ENCODE peak calls at places on chromosomes 12 and 14, in nine cellular contexts. T, N, H, F, I, Q, L, Z and M are unnamed samples. For H3K4me1, the result is how much of the 10 kb centered on the place peaks cover.

GRCh38 chr12:25557830-25558436 is 4.8 kb upstream of the LMNTD1 start:
- DNase-seq in N (peak), L (no peak), H (peak), Z (peak), F (no peak), I (peak), Q (peak), T (peak), M (no peak)

GRCh38 chr14:94888108-94888507 is 118.2 kb upstream of the GSC start:
- DNase-seq in N (peak), Q (no peak), I (no peak), Z (no peak), H (peak), T (no peak), F (no peak), L (no peak), M (no peak)

GRCh38 chr12:43501705-43502104 is 50.3 kb downstream of the ADAMTS20 start:
- DNase-seq in Q (peak), I (peak), H (no peak), Z (no peak), N (no peak), T (peak), F (no peak), L (no peak), M (no peak)

GRCh38 chr14:100533647-100534485 is 53.4 kb downstream of the BEGAIN start:
- DNase-seq in T (peak), I (no peak), H (no peak), F (peak), Z (no peak), L (peak), N (peak), Q (no peak), M (peak)

GRCh38 chr14:103474893-103475292 is 47.7 kb downstream of the CKB start:
- DNase-seq in H (no peak), Z (no peak), T (no peak), L (no peak), Q (no peak), N (no peak), F (no peak), I (no peak), M (no peak)

GRCh38 chr12:49622501-49623141 is 740 bp upstream of the PRPF40B start:
- DNase-seq in Q (no peak), L (no peak), I (peak), N (peak), T (no peak), H (peak), F (no peak), Z (no peak), M (no peak)

GRCh38 chr14:74762917-74763802 is at the start of gene YLPM1:
- DNase-seq in Z (peak), L (peak), Q (peak), F (peak), N (peak), T (peak), H (peak), I (peak), M (peak)

GRCh38 chr14:22200977-22201605 is 387.9 kb downstream of the DAD1 start:
- DNase-seq in N (no peak), Q (peak), L (no peak), Z (peak), T (peak), H (peak), I (peak), F (no peak), M (no peak)

GRCh38 chr12:3127832-3128231 is 50.7 kb downstream of the TSPAN9 start:
- DNase-seq in I (no peak), N (no peak), L (no peak), Z (no peak), Q (no peak), T (peak), H (no peak), F (no peak), M (no peak)

GRCh38 chr12:31387466-31387865 is 61.5 kb upstream of the SINHCAF start:
- DNase-seq in Q (no peak), N (no peak), F (no peak), L (no peak), Z (no peak), T (no peak), H (no peak), I (no peak), M (no peak)

GRCh38 chr14:55339770-55340169 is 68.5 kb downstream of the FBXO34 start:
- DNase-seq in T (peak), I (no peak), F (no peak), N (no peak), Z (no peak), H (no peak), L (no peak), Q (no peak), M (no peak)

GRCh38 chr12:120264511-120265202 is 873 bp downstream of the PXN start:
- DNase-seq in N (no peak), Z (no peak), Q (no peak), L (no peak), F (no peak), H (no peak), I (no peak), T (no peak), M (no peak)

GRCh38 chr14:99317231-99318090 is 45.5 kb upstream of the BCL11B start:
- DNase-seq in H (no peak), Q (no peak), F (no peak), Z (no peak), N (peak), L (no peak), T (no peak), I (no peak), M (no peak)

GRCh38 chr14:52020866-52021717 is 31.7 kb downstream of the RTRAF start:
- DNase-seq in L (no peak), I (no peak), N (peak), T (peak), F (no peak), H (peak), Q (no peak), Z (peak), M (no peak)
- H3K4me3 ChIP-seq in L (no peak), I (no peak), N (no peak), T (no peak), F (no peak), H (no peak), Q (no peak), Z (no peak), M (no peak)

DNA sequence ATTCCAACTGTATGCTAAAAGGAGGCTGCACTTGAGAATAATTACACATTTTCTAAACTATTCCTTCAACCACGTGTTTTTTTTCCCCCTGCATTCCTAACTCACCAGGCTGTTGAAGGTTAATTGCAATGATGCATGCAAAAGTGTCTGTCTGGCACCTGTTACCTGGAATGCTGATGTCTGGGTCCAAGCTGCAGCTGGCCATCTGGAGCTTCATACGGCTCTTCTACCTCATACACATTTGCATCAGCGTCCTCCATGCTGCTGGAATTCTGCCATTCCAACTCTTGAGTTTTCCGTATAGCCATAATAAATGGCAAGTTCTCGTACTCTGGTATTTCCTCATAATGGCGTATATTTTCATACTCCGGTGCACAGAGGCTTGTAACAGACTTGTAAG is 8.6 kb downstream of the FGD6 start:
- DNase-seq in Q (no peak), Z (no peak), H (no peak), L (no peak), F (no peak), I (no peak), N (no peak), T (no peak), M (no peak)
- H3K4me1 ChIP-seq in Q (under half), Z (under half), H (under half), L (under half), F (under half), I (under half), N (under half), T (under half), M (under half)

GRCh38 chr12:128133321-128134050 is 133.5 kb upstream of the TMEM132C start:
- DNase-seq in T (no peak), Z (no peak), H (no peak), I (no peak), Q (no peak), F (no peak), L (no peak), N (no peak), M (no peak)

GRCh38 chr12:128138125-128138524 is 128.8 kb upstream of the TMEM132C start:
- DNase-seq in Q (no peak), Z (no peak), L (no peak), T (no peak), H (no peak), F (no peak), I (no peak), N (no peak), M (no peak)

GRCh38 chr12:128131955-128132354 is 135.0 kb upstream of the TMEM132C start:
- DNase-seq in Z (no peak), L (no peak), H (no peak), F (no peak), I (no peak), T (no peak), Q (no peak), N (no peak), M (no peak)

GRCh38 chr12:128140551-128140950 is 126.4 kb upstream of the TMEM132C start:
- DNase-seq in H (no peak), T (no peak), Q (no peak), Z (no peak), L (no peak), F (no peak), N (no peak), I (no peak), M (no peak)

DNA sequence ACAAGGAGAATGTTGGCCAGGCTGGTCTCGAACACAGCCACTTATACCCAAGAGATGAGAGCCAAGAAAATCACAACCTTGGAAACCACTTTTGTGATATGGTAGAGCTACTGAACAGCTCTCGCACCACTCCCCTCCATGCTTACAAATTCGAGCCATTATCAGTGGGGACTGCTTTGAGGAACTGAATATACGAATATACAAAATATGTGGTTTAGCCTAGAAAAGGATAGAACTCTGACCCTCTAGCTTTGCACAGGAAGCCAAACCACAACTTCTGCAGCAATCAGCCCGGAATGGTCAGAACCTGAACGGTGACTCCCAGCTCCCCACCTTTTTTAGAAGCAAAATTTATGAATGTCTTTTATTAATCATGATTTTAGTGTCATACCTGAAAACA is 129.8 kb upstream of the TMEM132C start:
- DNase-seq in F (no peak), H (no peak), Z (no peak), Q (no peak), N (no peak), I (peak), L (no peak), T (no peak), M (no peak)
- H3K4me3 ChIP-seq in F (no peak), H (no peak), Z (no peak), Q (no peak), N (no peak), I (no peak), L (no peak), T (no peak), M (no peak)

DNA sequence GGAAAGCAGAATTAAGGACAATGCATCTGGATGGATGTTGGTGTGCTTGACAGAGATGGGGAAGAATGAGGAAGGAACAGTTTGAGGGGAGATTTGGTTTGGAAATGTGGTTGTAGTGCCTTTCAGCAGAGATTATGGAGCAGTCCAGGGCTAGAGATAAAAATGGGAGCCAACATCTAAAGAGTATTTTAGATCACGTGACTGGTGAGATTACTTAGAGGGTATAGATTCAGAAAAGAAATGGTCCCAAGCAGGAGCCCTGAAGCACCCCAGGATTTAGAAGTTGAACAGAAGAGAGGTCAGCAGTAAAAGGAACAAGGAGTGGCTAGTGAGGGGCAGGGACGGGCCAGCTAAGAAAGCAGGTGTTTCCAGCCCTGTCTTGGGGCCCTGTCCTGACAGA is 29.6 kb downstream of the ZNF664 start:
- DNase-seq in I (no peak), T (no peak), F (no peak), L (no peak), N (no peak), H (no peak), Q (no peak), Z (no peak), M (no peak)
- H3K4me1 ChIP-seq in I (under half), T (half or more), F (under half), L (under half), N (under half), H (under half), Q (under half), Z (under half), M (under half)

DNA sequence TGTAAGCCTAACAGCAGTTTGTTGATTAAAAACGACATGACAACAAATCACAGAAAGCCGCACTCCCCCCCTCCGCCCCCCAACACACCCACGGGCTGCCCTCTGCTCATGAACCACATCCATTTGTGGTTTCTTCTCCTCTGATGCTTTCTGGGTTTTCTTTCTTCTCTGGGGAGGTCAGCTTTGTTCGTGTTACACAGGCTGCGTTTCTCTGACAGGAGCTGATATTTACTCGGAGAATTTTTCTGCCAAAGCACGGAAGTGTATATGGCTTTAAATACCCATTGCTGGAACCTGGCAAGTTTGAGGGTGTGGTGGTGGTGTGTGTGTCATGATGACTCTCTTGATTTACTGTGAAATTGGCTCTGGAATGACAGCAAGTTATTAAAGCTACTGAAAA is 883.7 kb upstream of the TMEM132C start:
- DNase-seq in I (no peak), Z (no peak), N (no peak), L (no peak), Q (no peak), H (no peak), F (no peak), T (no peak), M (no peak)
- H3K4me3 ChIP-seq in I (no peak), Z (no peak), N (no peak), L (no peak), Q (no peak), H (no peak), F (no peak), T (no peak), M (no peak)

GRCh38 chr12:27012982-27013255 is 1.3 kb downstream of the TM7SF3 start:
- DNase-seq in I (no peak), Q (no peak), H (no peak), L (no peak), T (no peak), N (no peak), F (no peak), Z (no peak), M (no peak)

GRCh38 chr12:27013606-27014084 is 539 bp downstream of the TM7SF3 start:
- DNase-seq in Q (no peak), T (peak), L (no peak), N (peak), F (no peak), I (peak), Z (peak), H (no peak), M (no peak)

GRCh38 chr12:27014859-27015729 is 910 bp upstream of the TM7SF3 start:
- DNase-seq in Z (no peak), I (peak), F (no peak), L (no peak), N (peak), Q (no peak), H (peak), T (no peak), M (no peak)

GRCh38 chr12:27015730-27016076 is 1.5 kb upstream of the TM7SF3 start:
- DNase-seq in L (no peak), Q (peak), T (peak), F (no peak), H (no peak), I (peak), Z (peak), N (no peak), M (no peak)

GRCh38 chr12:27014085-27014858 is at the start of gene TM7SF3:
- DNase-seq in N (peak), H (peak), L (peak), F (peak), Z (peak), I (peak), Q (peak), T (peak), M (peak)
- H3K4me1 ChIP-seq in N (under half), H (under half), L (under half), F (under half), Z (under half), I (half or more), Q (under half), T (under half), M (under half)

GRCh38 chr14:24189059-24189375 is 401 bp upstream of the IPO4 start:
- DNase-seq in I (no peak), N (no peak), Z (no peak), Q (no peak), H (no peak), F (no peak), L (no peak), T (no peak), M (no peak)
- H3K4me3 ChIP-seq in I (peak), N (peak), Z (peak), Q (peak), H (peak), F (peak), L (peak), T (no peak), M (no peak)

GRCh38 chr12:111434680-111435338 is 29.1 kb downstream of the SH2B3 start:
- DNase-seq in L (peak), N (peak), F (no peak), T (peak), H (peak), I (peak), Z (no peak), Q (no peak), M (peak)

GRCh38 chr12:111431772-111432171 is 26.0 kb downstream of the SH2B3 start:
- DNase-seq in L (no peak), I (no peak), H (no peak), Q (no peak), F (no peak), Z (no peak), T (no peak), N (no peak), M (no peak)

GRCh38 chr12:111436266-111436665 is 30.5 kb downstream of the SH2B3 start:
- DNase-seq in H (no peak), I (no peak), L (no peak), F (no peak), N (no peak), Q (no peak), T (no peak), Z (no peak), M (no peak)

GRCh38 chr12:111435661-111436201 is 30.0 kb downstream of the SH2B3 start:
- DNase-seq in L (no peak), H (no peak), N (no peak), Z (no peak), Q (no peak), F (no peak), I (peak), T (no peak), M (no peak)

GRCh38 chr12:111434049-111434448 is 28.3 kb downstream of the SH2B3 start:
- DNase-seq in Z (no peak), I (no peak), H (no peak), N (no peak), T (no peak), L (no peak), Q (no peak), F (no peak), M (no peak)
- H3K4me1 ChIP-seq in Z (half or more), I (half or more), H (half or more), N (half or more), T (under half), L (half or more), Q (under half), F (half or more), M (under half)